ENCODE peak calls at places on chromosomes 12 and 14, in five cellular contexts. C is neuronal stem cell, E is heart right ventricle, Y is aorta, O is psoas muscle. T is an unnamed sample.

GRCh38 chr14:34693228-34693939 is 21.0 kb downstream of the CFL2 start:
- DNase-seq in C (no peak), E (no peak), Y (no peak), O (peak; percentile 59), T (no peak)

GRCh38 chr12:100574262-100575074 is 984 bp downstream of the GAS2L3 start:
- DNase-seq in O (no peak), E (peak; percentile 15), Y (peak; percentile 66), C (peak; percentile 9), T (no peak)

GRCh38 chr12:125418902-125419564 is 353.8 kb downstream of the AACS start:
- DNase-seq in E (no peak), O (no peak), Y (no peak), C (no peak), T (no peak)

GRCh38 chr12:91414636-91415035 is 232.0 kb upstream of the DCN start:
- DNase-seq in C (no peak), Y (no peak), E (no peak), O (no peak), T (no peak)

GRCh38 chr14:75711134-75711795 is 50.2 kb downstream of the TTLL5 start:
- DNase-seq in Y (no peak), C (peak; percentile 33), E (no peak), O (no peak), T (peak; percentile 42)

GRCh38 chr12:116408489-116409217 is 131.2 kb upstream of the MED13L start:
- DNase-seq in E (no peak), O (no peak), Y (no peak), C (no peak), T (no peak)

GRCh38 chr14:50926851-50927386 is 17.4 kb downstream of the PYGL start:
- DNase-seq in O (no peak), Y (no peak), C (no peak), E (no peak), T (no peak)

GRCh38 chr12:3417937-3418336 is 73.1 kb upstream of the PRMT8 start:
- DNase-seq in O (no peak), C (no peak), Y (no peak), E (no peak), T (no peak)

GRCh38 chr12:78916845-78917480 is 52.4 kb downstream of the SYT1 start:
- DNase-seq in O (no peak), C (no peak), E (no peak), Y (no peak), T (peak; percentile 94)

GRCh38 chr12:125311050-125311449 is 245.8 kb downstream of the AACS start:
- DNase-seq in C (no peak), E (no peak), O (no peak), Y (no peak), T (no peak)

GRCh38 chr14:75277000-75277795 is 1.4 kb upstream of the FOS start:
- DNase-seq in C (peak; percentile 81), Y (peak; percentile 96), O (peak; percentile 95), E (peak; percentile 91), T (peak; percentile 81)

GRCh38 chr12:31536672-31537071 is 54.3 kb downstream of the DENND5B start:
- DNase-seq in E (no peak), O (no peak), C (no peak), Y (no peak), T (no peak)

GRCh38 chr14:59333668-59334067 is 131.5 kb downstream of the GPR135 start:
- DNase-seq in E (no peak), C (no peak), Y (no peak), O (no peak), T (no peak)

GRCh38 chr12:14384783-14385638 is 19.5 kb downstream of the ATF7IP start:
- DNase-seq in O (no peak), E (no peak), Y (no peak), C (peak; percentile 92), T (peak; percentile 46)

GRCh38 chr12:120563495-120563894 is 17.7 kb downstream of the POP5 start:
- DNase-seq in E (no peak), C (no peak), O (no peak), Y (no peak), T (no peak)

GRCh38 chr14:73173092-73173735 is 36.9 kb downstream of the PSEN1 start:
- DNase-seq in Y (no peak), E (no peak), C (peak; percentile 6), O (no peak), T (no peak)

GRCh38 chr14:50345891-50346422 is 33.8 kb downstream of the DMAC2L start:
- DNase-seq in Y (no peak), O (no peak), C (no peak), E (no peak), T (peak; percentile 43)

GRCh38 chr14:31560759-31561154 is 447 bp upstream of the NUBPL start:
- DNase-seq in C (no peak), O (no peak), Y (no peak), E (no peak), T (no peak)

GRCh38 chr12:68468036-68468435 is 135.9 kb upstream of the MDM1 start:
- DNase-seq in E (no peak), Y (no peak), C (no peak), O (no peak), T (no peak)

GRCh38 chr14:24296341-24297157 is 3.0 kb downstream of the DHRS1 start:
- DNase-seq in E (peak; percentile 41), Y (peak; percentile 71), O (peak; percentile 67), C (peak; percentile 40), T (peak; percentile 78)

GRCh38 chr12:104347374-104348075 is 44.0 kb downstream of the EID3 start:
- DNase-seq in Y (no peak), E (no peak), C (no peak), O (no peak), T (no peak)
- H3K4me1 ChIP-seq in Y (no peaks in the 10 kb centered on the region), E (peaks cover 10% of the 10 kb centered on the region), C (no peaks in the 10 kb centered on the region), O (peaks cover 56% of the 10 kb centered on the region), T (no peaks in the 10 kb centered on the region)

DNA sequence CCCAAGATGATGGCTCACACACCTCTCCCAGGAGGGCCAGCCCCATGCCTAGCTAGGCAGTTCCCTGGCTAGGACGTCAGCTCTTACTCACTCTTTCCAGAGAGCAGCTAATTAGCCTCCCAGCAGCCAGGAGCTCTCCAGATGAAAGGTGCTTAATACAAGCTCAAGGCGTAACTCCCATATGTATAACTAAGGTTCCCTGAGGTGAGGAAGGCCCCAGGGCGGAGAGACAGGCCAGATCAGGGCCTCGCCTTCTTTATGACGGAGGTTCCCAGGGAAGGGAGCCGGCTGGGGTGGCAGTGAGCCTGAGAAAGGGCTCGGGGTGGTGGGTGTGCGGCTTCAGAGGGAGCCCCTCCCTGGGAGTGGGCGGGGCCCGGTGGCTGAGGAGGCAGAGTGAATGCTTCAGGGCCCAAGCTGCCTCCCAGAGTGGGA is 26.4 kb upstream of the ZFP36L1 start:
- DNase-seq in O (no peak), Y (no peak), C (no peak), E (no peak), T (no peak)
- H3K27ac ChIP-seq in O (no peak overlapping the region), Y (no peak overlapping the region), C (no peak overlapping the region), E (no peak overlapping the region), T (no peak overlapping the region)

GRCh38 chr12:132506328-132506727 is 16.4 kb downstream of the FBRSL1 start:
- DNase-seq in O (no peak), E (no peak), C (no peak), Y (no peak), T (no peak)
- H3K4me1 ChIP-seq in O (peaks cover 60% of the 10 kb centered on the region), E (peaks cover 72% of the 10 kb centered on the region), C (peaks cover 28% of the 10 kb centered on the region), Y (no peaks in the 10 kb centered on the region), T (no peaks in the 10 kb centered on the region)

GRCh38 chr14:89621791-89622638 is 205.0 kb upstream of the FOXN3 start:
- DNase-seq in E (no peak), O (no peak), Y (no peak), C (no peak), T (no peak)

GRCh38 chr14:89618821-89619551 is 202.0 kb upstream of the FOXN3 start:
- DNase-seq in Y (peak; percentile 85), O (peak; percentile 88), E (peak; percentile 79), C (peak; percentile 71), T (peak; percentile 65)

GRCh38 chr14:89619616-89620273 is 202.7 kb upstream of the FOXN3 start:
- DNase-seq in C (no peak), Y (no peak), E (no peak), O (no peak), T (no peak)

GRCh38 chr14:89620436-89620835 is 203.4 kb upstream of the FOXN3 start:
- DNase-seq in C (no peak), O (no peak), Y (no peak), E (no peak), T (no peak)

GRCh38 chr14:89621009-89621421 is 204.0 kb upstream of the FOXN3 start:
- DNase-seq in Y (no peak), O (no peak), C (no peak), E (no peak), T (no peak)
- H3K27ac ChIP-seq in Y (no peak overlapping the region), O (no peak overlapping the region), C (no peak overlapping the region), E (no peak overlapping the region), T (no peak overlapping the region)

T was measured in SJSA1.